ENCODE peak calls at places on chromosome 17, in seven cellular contexts. V is H1; Y is NCI-H2171; S is stimulated activated CD4-positive, alpha-beta T cell treated with anti-CD3 and anti-CD28 coated beads, Interleukin-15, amount 100 ng/mL, for 48 hours; Q is tibial artery; I is HS-5; R is SJCRH30. P is an unnamed sample.

GRCh38 chr17:78239489-78239931 is 8.1 kb downstream of the TMEM235 start:
- DNase-seq in V (no peak), Y (no peak), S (no peak), Q (no peak), I (no peak), R (no peak), P (no peak)

GRCh38 chr17:36205637-36206458 is 5.0 kb upstream of the CCL4L2 start:
- DNase-seq in V (no peak), Y (no peak), S (no peak), Q (no peak), I (no peak), R (no peak), P (no peak)

GRCh38 chr17:73155410-73156165 is 9.2 kb upstream of the SSTR2 start:
- DNase-seq in V (no peak), Y (peak), S (no peak), Q (no peak), I (no peak), R (no peak), P (peak)

GRCh38 chr17:44198721-44199552 is 747 bp downstream of the ATXN7L3 start:
- DNase-seq in V (no peak), Y (peak), S (no peak), Q (peak), I (no peak), R (peak), P (no peak)

GRCh38 chr17:27327397-27327796 is 33.5 kb downstream of the WSB1 start:
- DNase-seq in V (no peak), Y (no peak), S (no peak), Q (no peak), I (no peak), R (no peak), P (no peak)

GRCh38 chr17:17729620-17730249 is 48.5 kb downstream of the RAI1 start:
- DNase-seq in V (no peak), Y (peak), S (no peak), Q (no peak), I (no peak), R (peak), P (peak)

GRCh38 chr17:45775576-45776011 is 8.5 kb upstream of the CRHR1 start:
- DNase-seq in V (no peak), Y (peak), S (no peak), Q (no peak), I (no peak), R (no peak), P (peak)

GRCh38 chr17:12536472-12536871 is 129.2 kb upstream of the MYOCD start:
- DNase-seq in V (no peak), Y (no peak), S (no peak), Q (no peak), I (peak), R (no peak), P (no peak)

GRCh38 chr17:48457080-48457836 is 27.2 kb upstream of the SKAP1 start:
- DNase-seq in V (no peak), Y (peak), S (peak), Q (no peak), I (no peak), R (peak), P (no peak)

GRCh38 chr17:29592850-29593545 is at the start of gene ANKRD13B:
- DNase-seq in V (no peak), Y (peak), S (no peak), Q (no peak), I (no peak), R (peak), P (peak)